ENCODE peak calls at places on chromosomes 3 and 15, in four cellular contexts. O is GM20000, K is NCI-H510A treated with DMSO at 0.1 percent for 48 hours, R is brain microvascular endothelial cell. A is an unnamed sample.

GRCh38 chr15:47720555-47720954 is 3.2 kb downstream of the SEMA6D start:
- DNase-seq in R (no peak), K (no peak), O (no peak), A (no peak)

GRCh38 chr3:119173325-119173724 is at the start of gene UPK1B:
- DNase-seq in R (no peak), K (no peak), O (no peak), A (no peak)

GRCh38 chr3:52084954-52085730 is 28.8 kb upstream of the DUSP7 start:
- DNase-seq in O (no peak), R (no peak), K (no peak), A (no peak)

GRCh38 chr15:44029940-44030568 is 165.0 kb downstream of the FRMD5 start:
- DNase-seq in O (no peak), K (no peak), R (no peak), A (no peak)

GRCh38 chr3:143011705-143012104 is 10.3 kb downstream of the U2SURP start:
- DNase-seq in K (no peak), O (no peak), R (no peak), A (no peak)

GRCh38 chr15:73325191-73325980 is 43.4 kb downstream of the HCN4 start:
- DNase-seq in K (no peak), R (no peak), O (peak), A (peak)

GRCh38 chr15:51776952-51777574 is 25.7 kb downstream of the TMOD2 start:
- DNase-seq in R (peak), O (peak), K (peak), A (peak)

GRCh38 chr15:100714749-100715342 is 112.5 kb downstream of the ASB7 start:
- DNase-seq in R (no peak), O (no peak), K (no peak), A (no peak)

GRCh38 chr3:41143421-41144031 is 55.8 kb upstream of the CTNNB1 start:
- DNase-seq in R (no peak), K (no peak), O (no peak), A (no peak)

GRCh38 chr3:126476166-126476975 is 680 bp upstream of the ZXDC start:
- DNase-seq in K (peak), R (peak), O (no peak), A (no peak)

GRCh38 chr3:81214626-81215025 is 546.8 kb downstream of the GBE1 start:
- DNase-seq in O (no peak), R (no peak), K (no peak), A (no peak)

GRCh38 chr3:126961191-126961790 is 21.6 kb upstream of the PLXNA1 start:
- DNase-seq in O (peak), R (peak), K (no peak), A (peak)

GRCh38 chr15:29612096-29612495 is 210.2 kb downstream of the TJP1 start:
- DNase-seq in R (peak), O (no peak), K (no peak), A (no peak)

GRCh38 chr15:82058517-82059204 is 12.8 kb upstream of the MEX3B start:
- DNase-seq in R (no peak), K (no peak), O (no peak), A (no peak)

GRCh38 chr15:99197861-99198260 is 51.5 kb downstream of the TTC23 start:
- DNase-seq in R (no peak), K (no peak), O (no peak), A (no peak)

GRCh38 chr15:77659350-77660321 is 26.9 kb upstream of the LINGO1 start:
- DNase-seq in R (peak), K (peak), O (peak), A (peak)

GRCh38 chr3:111963424-111963823 is 15.4 kb upstream of the ABHD10 start:
- DNase-seq in O (no peak), R (peak), K (no peak), A (no peak)

GRCh38 chr3:27657404-27657803 is 64.7 kb downstream of the EOMES start:
- DNase-seq in R (no peak), K (no peak), O (no peak), A (no peak)

GRCh38 chr3:131716943-131717342 is 214.2 kb upstream of the MRPL3 start:
- DNase-seq in K (no peak), R (no peak), O (no peak), A (no peak)

GRCh38 chr3:151766454-151766853 is 32.7 kb downstream of the AADACL2 start:
- DNase-seq in R (peak), O (no peak), K (no peak), A (no peak)

GRCh38 chr3:56753206-56753605 is 48.5 kb downstream of the ARHGEF3 start:
- DNase-seq in K (no peak), R (no peak), O (peak), A (peak)

GRCh38 chr3:13318626-13319470 is 101.3 kb downstream of the NUP210 start:
- DNase-seq in K (no peak), R (no peak), O (no peak), A (no peak)

GRCh38 chr3:3189102-3189727 is 9.7 kb upstream of the CRBN start:
- DNase-seq in O (no peak), R (peak), K (no peak), A (no peak)

GRCh38 chr3:50322386-50323091 is at the start of gene HYAL2:
- DNase-seq in R (no peak), K (peak), O (no peak), A (no peak)

GRCh38 chr3:24101676-24102168 is 156.6 kb downstream of the NR1D2 start:
- DNase-seq in R (no peak), O (no peak), K (no peak), A (no peak)

GRCh38 chr15:63006032-63006878 is 36.3 kb upstream of the TPM1 start:
- DNase-seq in K (no peak), R (no peak), O (no peak), A (no peak)

GRCh38 chr15:57533062-57533735 is 58.5 kb upstream of the MYZAP start:
- DNase-seq in R (no peak), O (no peak), K (no peak), A (no peak)

GRCh38 chr3:123156276-123156995 is 45.3 kb upstream of the SEC22A start:
- DNase-seq in R (no peak), O (no peak), K (no peak), A (no peak)

GRCh38 chr15:101091080-101092017 is 160.5 kb downstream of the CHSY1 start:
- DNase-seq in O (no peak), R (peak), K (no peak), A (no peak)

GRCh38 chr3:24192004-24192403 is 246.9 kb downstream of the NR1D2 start:
- DNase-seq in K (peak), O (no peak), R (no peak), A (no peak)

GRCh38 chr3:66302288-66302687 is 81.5 kb downstream of the SLC25A26 start:
- DNase-seq in K (no peak), O (peak), R (peak), A (no peak)

GRCh38 chr3:146067048-146067447 is 93.9 kb downstream of the PLOD2 start:
- DNase-seq in K (no peak), R (peak), O (no peak), A (no peak)

GRCh38 chr3:183188895-183189462 is 26.4 kb upstream of the LAMP3 start:
- DNase-seq in O (peak), R (peak), K (no peak), A (peak)

GRCh38 chr15:26156041-26156440 is 292.9 kb upstream of the ATP10A start:
- DNase-seq in O (no peak), R (no peak), K (no peak), A (no peak)